ENCODE peak calls at places on chromosomes 16 and 17, in eight cellular contexts. T is fibroblast of gingiva; Z is AG09319; C is NCI-H2171 treated with DMSO at 0.1 percent for 48 hours; K is activated CD4-positive, alpha-beta T cell treated with anti-CD3 and anti-CD28 coated beads, Interleukin-2, amount 50 U/mL, for 48 hours; D is GM23248; F is NCI-H1436; N is left lung. H is an unnamed sample.

GRCh38 chr17:80471922-80472321 is 4.5 kb downstream of the NPTX1 start:
- DNase-seq in C (no peak), N (no peak), F (no peak), D (no peak), Z (no peak), T (no peak), K (no peak), H (no peak)

GRCh38 chr17:20096430-20096829 is 87.3 kb downstream of the SPECC1 start:
- DNase-seq in Z (no peak), C (no peak), D (no peak), F (no peak), T (no peak), N (no peak), K (no peak), H (no peak)

GRCh38 chr17:18039535-18040286 is 503 bp downstream of the GID4 start:
- DNase-seq in Z (no peak), N (peak), K (peak), C (peak), T (no peak), F (peak), D (peak), H (peak)

GRCh38 chr17:7107012-7107754 is 7.4 kb downstream of the ASGR2 start:
- DNase-seq in C (peak), Z (no peak), D (no peak), N (no peak), F (no peak), T (no peak), K (no peak), H (no peak)

GRCh38 chr17:76612977-76613851 is 27.6 kb upstream of the ST6GALNAC2 start:
- DNase-seq in F (no peak), D (no peak), N (no peak), K (no peak), T (no peak), C (no peak), Z (no peak), H (no peak)

GRCh38 chr16:17266606-17267313 is 204.0 kb downstream of the XYLT1 start:
- DNase-seq in C (no peak), Z (no peak), N (no peak), F (no peak), K (no peak), D (no peak), T (no peak), H (peak)

GRCh38 chr17:7626956-7627249 is 718 bp downstream of the SAT2 start:
- DNase-seq in Z (no peak), D (peak), K (no peak), T (no peak), F (no peak), N (no peak), C (no peak), H (no peak)

GRCh38 chr17:81537856-81538555 is 9.8 kb downstream of the FSCN2 start:
- DNase-seq in N (no peak), C (peak), Z (no peak), F (peak), D (no peak), T (no peak), K (no peak), H (no peak)

GRCh38 chr16:27429981-27430441 is 28.0 kb downstream of the IL21R start:
- DNase-seq in D (no peak), C (no peak), F (no peak), T (no peak), K (peak), N (no peak), Z (no peak), H (no peak)

GRCh38 chr16:74501484-74502479 is 80.5 kb upstream of the CLEC18B start:
- DNase-seq in T (no peak), N (no peak), Z (no peak), C (no peak), F (no peak), D (no peak), K (no peak), H (peak)

GRCh38 chr17:61408151-61409041 is 8.8 kb downstream of the TBX2 start:
- DNase-seq in F (no peak), N (peak), T (no peak), K (no peak), D (no peak), Z (no peak), C (no peak), H (peak)

GRCh38 chr16:60648260-60648659 is 1388.0 kb downstream of the CDH8 start:
- DNase-seq in N (no peak), C (no peak), K (no peak), Z (no peak), D (no peak), T (no peak), F (no peak), H (no peak)

GRCh38 chr17:44913676-44914075 is 1.6 kb downstream of the GFAP start:
- DNase-seq in T (no peak), Z (no peak), F (no peak), D (no peak), C (no peak), K (no peak), N (no peak), H (no peak)

GRCh38 chr17:79991924-79992656 is 43.6 kb downstream of the TBC1D16 start:
- DNase-seq in K (peak), N (no peak), D (peak), T (no peak), Z (no peak), F (no peak), C (peak), H (no peak)

GRCh38 chr16:2008009-2008526 is 1.6 kb downstream of the ZNF598 start:
- DNase-seq in F (no peak), Z (peak), T (peak), C (peak), K (no peak), N (no peak), D (peak), H (no peak)

GRCh38 chr16:52496051-52496876 is 50.7 kb downstream of the TOX3 start:
- DNase-seq in Z (no peak), F (peak), N (no peak), K (no peak), T (no peak), D (no peak), C (no peak), H (no peak)

GRCh38 chr17:82838386-82839063 is 1.3 kb downstream of the ZNF750 start:
- DNase-seq in T (peak), F (no peak), Z (no peak), C (no peak), K (no peak), D (peak), N (peak), H (no peak)

GRCh38 chr17:34675143-34675542 is 95.8 kb downstream of the TMEM132E start:
- DNase-seq in K (no peak), D (no peak), Z (no peak), C (no peak), T (no peak), F (no peak), N (no peak), H (no peak)

GRCh38 chr17:63847525-63848249 is 5.2 kb upstream of the SMARCD2 start:
- DNase-seq in F (no peak), N (no peak), C (no peak), D (no peak), K (no peak), Z (no peak), T (no peak), H (no peak)

GRCh38 chr17:226773-227580 is 45.5 kb upstream of the DOC2B start:
- DNase-seq in N (peak), F (no peak), T (no peak), C (no peak), K (no peak), Z (no peak), D (no peak), H (no peak)

GRCh38 chr16:75589301-75589700 is 23.1 kb downstream of the GABARAPL2 start:
- DNase-seq in F (no peak), D (peak), K (no peak), T (no peak), Z (no peak), N (no peak), C (no peak), H (no peak)

H was measured in frontal cortex.